ENCODE peak calls at places on chromosomes 12 and 14, in four cellular contexts. R is A549, J is AG04450, N is breast epithelium. X is an unnamed sample.

GRCh38 chr12:80684077-80684495 is 23.3 kb upstream of the MYF6 start:
- DNase-seq in R (no peak), N (no peak), J (no peak), X (no peak)

GRCh38 chr12:88638388-88638787 is 58.1 kb upstream of the KITLG start:
- DNase-seq in J (no peak), R (no peak), N (no peak), X (no peak)

GRCh38 chr12:32139064-32139421 is 32.4 kb downstream of the BICD1 start:
- DNase-seq in R (no peak), J (no peak), N (no peak), X (no peak)

GRCh38 chr12:104353012-104353981 is 49.8 kb downstream of the EID3 start:
- DNase-seq in R (no peak), J (no peak), N (no peak), X (no peak)

GRCh38 chr14:75771614-75772013 is 110.6 kb downstream of the TTLL5 start:
- DNase-seq in N (no peak), J (no peak), R (no peak), X (no peak)

GRCh38 chr14:89650077-89650978 is 233.3 kb upstream of the FOXN3 start:
- DNase-seq in J (no peak), R (no peak), N (no peak), X (no peak)

GRCh38 chr14:74259513-74259912 is 20.3 kb downstream of the VSX2 start:
- DNase-seq in R (no peak), J (no peak), N (no peak), X (no peak)

GRCh38 chr12:82057770-82058169 is 298.6 kb upstream of the PPFIA2 start:
- DNase-seq in R (no peak), J (no peak), N (no peak), X (no peak)

GRCh38 chr12:31306871-31307270 is 19.1 kb downstream of the SINHCAF start:
- DNase-seq in R (no peak), J (no peak), N (no peak), X (no peak)

GRCh38 chr12:65707051-65707450 is 117.2 kb upstream of the HMGA2 start:
- DNase-seq in J (no peak), N (no peak), R (no peak), X (no peak)

GRCh38 chr14:89440997-89441909 is 24.2 kb upstream of the FOXN3 start:
- DNase-seq in R (no peak), J (no peak), N (no peak), X (no peak)

GRCh38 chr12:27906658-27907473 is 65.7 kb downstream of the PTHLH start:
- DNase-seq in R (no peak), N (no peak), J (peak; percentile 24), X (no peak)

GRCh38 chr12:116244474-116245090 is 32.9 kb downstream of the MED13L start:
- DNase-seq in N (no peak), J (no peak), R (no peak), X (no peak)

GRCh38 chr14:53183611-53184010 is 30.5 kb upstream of the DDHD1 start:
- DNase-seq in R (no peak), N (no peak), J (no peak), X (no peak)

GRCh38 chr14:55071870-55072640 is 20.6 kb downstream of the MAPK1IP1L start:
- DNase-seq in J (no peak), R (no peak), N (no peak), X (no peak)

GRCh38 chr12:105272814-105273416 is 36.9 kb upstream of the APPL2 start:
- DNase-seq in N (no peak), R (no peak), J (no peak), X (no peak)

GRCh38 chr12:5096241-5096880 is 52.7 kb downstream of the KCNA5 start:
- DNase-seq in J (peak; percentile 44), N (no peak), R (no peak), X (no peak)

GRCh38 chr12:27193106-27193505 is 51.0 kb upstream of the STK38L start:
- DNase-seq in R (no peak), N (no peak), J (peak; percentile 65), X (no peak)

GRCh38 chr12:77072833-77073495 is 7.6 kb upstream of the E2F7 start:
- DNase-seq in J (no peak), N (no peak), R (no peak), X (no peak)

GRCh38 chr12:48023386-48023785 is 19.1 kb upstream of the COL2A1 start:
- DNase-seq in R (no peak), J (no peak), N (no peak), X (no peak)

GRCh38 chr14:99393059-99393655 is 87.5 kb downstream of the SETD3 start:
- DNase-seq in J (no peak), N (no peak), R (peak; percentile 61), X (no peak)

GRCh38 chr12:29208935-29209701 is 60.0 kb downstream of the FAR2 start:
- DNase-seq in R (no peak), J (no peak), N (no peak), X (no peak)

GRCh38 chr12:111429760-111430417 is 24.2 kb downstream of the SH2B3 start:
- DNase-seq in J (no peak), N (no peak), R (no peak), X (peak; percentile 73)

GRCh38 chr14:24119691-24120090 is 4.9 kb upstream of the NRL start:
- DNase-seq in J (no peak), N (peak; percentile 33), R (no peak), X (no peak)

GRCh38 chr12:46617167-46617566 is 208.6 kb downstream of the SLC38A4 start:
- DNase-seq in R (no peak), J (no peak), N (no peak), X (no peak)

GRCh38 chr12:109822951-109823411 is 10.2 kb downstream of the TRPV4 start:
- DNase-seq in N (peak; percentile 79), J (no peak), R (no peak), X (no peak)

GRCh38 chr12:65609359-65609771 is 214.9 kb upstream of the HMGA2 start:
- DNase-seq in R (no peak), N (no peak), J (peak; percentile 62), X (no peak)

GRCh38 chr14:59069455-59069854 is 119.0 kb upstream of the DAAM1 start:
- DNase-seq in N (no peak), R (no peak), J (no peak), X (no peak)

GRCh38 chr12:90909069-90909676 is 45.8 kb downstream of the CCER1 start:
- DNase-seq in J (no peak), N (no peak), R (peak; percentile 28), X (no peak)

GRCh38 chr14:65002586-65003210 is 16.0 kb downstream of the FNTB start:
- DNase-seq in N (no peak), J (no peak), R (no peak), X (no peak)

GRCh38 chr12:131061041-131061806 is 107.5 kb downstream of the ADGRD1 start:
- DNase-seq in R (no peak), N (no peak), J (no peak), X (no peak)

GRCh38 chr14:106691601-106692291 is 1165.4 kb downstream of the TMEM121 start:
- DNase-seq in J (no peak), R (no peak), N (no peak), X (peak; percentile 26)

GRCh38 chr14:51604078-51604477 is 47.6 kb upstream of the FRMD6 start:
- DNase-seq in J (peak; percentile 67), N (no peak), R (no peak), X (no peak)

GRCh38 chr12:18684430-18684829 is 53.4 kb downstream of the PLCZ1 start:
- DNase-seq in R (no peak), J (no peak), N (no peak), X (no peak)

GRCh38 chr12:6430124-6430989 is 14.4 kb upstream of the CD27 start:
- DNase-seq in R (peak; percentile 93), N (no peak), J (peak; percentile 93), X (no peak)

GRCh38 chr12:79307340-79307739 is 383.4 kb downstream of the PAWR start:
- DNase-seq in J (no peak), R (no peak), N (no peak), X (no peak)

GRCh38 chr14:72906879-72907278 is 13.0 kb upstream of the DPF3 start:
- DNase-seq in J (no peak), N (no peak), R (no peak), X (no peak)

GRCh38 chr14:74934476-74935339 is 11.6 kb upstream of the RPS6KL1 start:
- DNase-seq in N (no peak), R (no peak), J (no peak), X (no peak)

GRCh38 chr12:83763425-83763824 is 1076.7 kb downstream of the TMTC2 start:
- DNase-seq in R (no peak), J (no peak), N (no peak), X (no peak)

DNA sequence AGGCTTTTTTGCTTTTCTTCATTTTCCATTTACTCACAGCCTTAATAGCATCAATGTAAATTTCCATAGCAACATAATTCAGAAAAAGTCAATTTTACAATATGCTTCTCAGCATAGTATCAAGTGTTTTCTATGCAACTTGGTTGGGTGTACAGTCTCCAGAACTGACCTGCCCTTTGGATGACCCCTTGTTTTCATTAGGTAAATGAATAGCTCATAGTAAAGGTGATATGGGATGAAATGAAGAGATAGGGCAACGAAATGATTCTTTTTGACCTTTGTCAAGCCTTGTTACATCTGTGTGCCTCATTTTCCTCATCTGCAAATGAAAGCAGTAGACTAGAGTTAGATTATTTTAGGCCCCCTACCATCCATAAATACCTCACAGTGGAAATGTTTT is 1081.0 kb downstream of the TMTC2 start:
- DNase-seq in R (no peak), J (no peak), N (no peak), X (no peak)
- H3K9me3 ChIP-seq in R (no peaks in the 10 kb centered on the region), J (no peaks in the 10 kb centered on the region), N (peaks cover 9% of the 10 kb centered on the region), X (no peaks in the 10 kb centered on the region)

GRCh38 chr12:3835914-3836313 is 37.3 kb downstream of the PARP11 start:
- DNase-seq in J (no peak), R (no peak), N (no peak), X (no peak)

GRCh38 chr12:3832738-3833137 is 40.5 kb downstream of the PARP11 start:
- DNase-seq in J (no peak), N (no peak), R (no peak), X (no peak)

GRCh38 chr12:3836641-3837040 is 36.6 kb downstream of the PARP11 start:
- DNase-seq in N (no peak), J (no peak), R (no peak), X (no peak)

GRCh38 chr12:3834774-3835173 is 38.4 kb downstream of the PARP11 start:
- DNase-seq in N (no peak), R (no peak), J (no peak), X (no peak)

DNA sequence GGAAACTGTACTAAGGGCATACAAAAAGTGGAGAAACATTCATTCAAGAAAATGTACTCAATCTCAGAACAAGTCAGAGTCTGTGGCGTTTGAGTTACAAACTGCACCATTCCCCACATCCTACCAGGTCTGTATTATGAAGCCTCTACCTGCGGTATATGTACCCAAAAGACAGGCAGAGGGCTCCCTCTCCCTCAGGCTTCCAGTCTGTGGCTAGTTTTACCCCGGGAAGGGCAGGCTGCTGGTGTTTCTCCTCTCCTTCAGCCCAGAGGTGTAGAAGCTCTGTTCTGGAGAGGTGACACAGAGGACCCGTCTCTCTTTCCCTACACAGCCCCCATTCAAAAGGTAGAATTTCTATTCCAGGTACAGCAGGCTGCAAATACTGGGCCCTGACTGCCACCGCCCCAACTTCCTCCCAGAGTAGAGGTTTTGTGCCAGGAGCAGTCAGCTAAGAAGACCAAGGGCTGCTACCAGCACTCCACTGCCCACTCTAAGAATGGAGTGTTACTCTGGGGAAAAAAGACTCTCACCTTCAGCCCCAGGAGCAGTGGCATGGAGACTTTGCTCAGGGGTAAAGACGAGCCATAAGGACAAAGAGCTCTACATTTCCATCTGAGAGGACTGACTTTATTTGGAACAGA is 39.4 kb downstream of the PARP11 start:
- DNase-seq in R (no peak), N (no peak), J (no peak), X (no peak)
- H3K9me3 ChIP-seq in R (no peaks in the 10 kb centered on the region), N (no peaks in the 10 kb centered on the region), J (no peaks in the 10 kb centered on the region), X (no peaks in the 10 kb centered on the region)

GRCh38 chr12:54926246-54926645 is 58.3 kb downstream of the TESPA1 start:
- DNase-seq in R (no peak), N (no peak), J (no peak), X (no peak)
- H3K9me3 ChIP-seq in R (no peaks in the 10 kb centered on the region), N (peaks cover 18% of the 10 kb centered on the region), J (no peaks in the 10 kb centered on the region), X (peaks cover 5% of the 10 kb centered on the region)

GRCh38 chr12:12007001-12007712 is 63.6 kb upstream of the BCL2L14 start:
- DNase-seq in R (no peak), N (no peak), J (no peak), X (peak; percentile 46)
- H3K9me3 ChIP-seq in R (no peaks in the 10 kb centered on the region), N (no peaks in the 10 kb centered on the region), J (no peaks in the 10 kb centered on the region), X (no peaks in the 10 kb centered on the region)

X was measured in T-helper 17 cell.